ENCODE peak calls at places on chromosomes 13 and 19, in nine cellular contexts. One of them, this sample, is unnamed. For H3K36me3, the result is how much of the 10 kb centered on the place peaks cover.

GRCh38 chr19:10660346-10660745 is 6.2 kb downstream of the ILF3 start:
- DNase-seq in small intestine: no peak
- DNase-seq in HepG2: no peak
- DNase-seq in hepatocyte: no peak
- DNase-seq in left lung: no peak
- DNase-seq in adrenal gland: no peak
- DNase-seq in tibial nerve: no peak
- DNase-seq in brain microvascular endothelial cell: no peak
- DNase-seq in tibial artery: no peak
- DNase-seq in this sample: no peak

GRCh38 chr13:77061362-77061761 is 34.4 kb upstream of the FBXL3 start:
- DNase-seq in tibial artery: no peak
- DNase-seq in tibial nerve: no peak
- DNase-seq in hepatocyte: no peak
- DNase-seq in left lung: no peak
- DNase-seq in small intestine: no peak
- DNase-seq in adrenal gland: no peak
- DNase-seq in HepG2: peak
- DNase-seq in brain microvascular endothelial cell: no peak
- DNase-seq in this sample: no peak

GRCh38 chr13:28684257-28684656 is 25.3 kb downstream of the POMP start:
- DNase-seq in tibial nerve: no peak
- DNase-seq in tibial artery: no peak
- DNase-seq in left lung: no peak
- DNase-seq in HepG2: peak
- DNase-seq in small intestine: peak
- DNase-seq in hepatocyte: peak
- DNase-seq in brain microvascular endothelial cell: no peak
- DNase-seq in adrenal gland: no peak
- DNase-seq in this sample: no peak

GRCh38 chr19:1905071-1905862 is at the start of the genes ADAT3 and SCAMP4:
- DNase-seq in tibial artery: peak
- DNase-seq in small intestine: peak
- DNase-seq in HepG2: peak
- DNase-seq in hepatocyte: peak
- DNase-seq in brain microvascular endothelial cell: peak
- DNase-seq in left lung: peak
- DNase-seq in tibial nerve: peak
- DNase-seq in adrenal gland: peak
- DNase-seq in this sample: peak

GRCh38 chr13:48562296-48563066 is 29.6 kb upstream of the RCBTB2 start:
- DNase-seq in tibial nerve: no peak
- DNase-seq in HepG2: no peak
- DNase-seq in brain microvascular endothelial cell: no peak
- DNase-seq in adrenal gland: no peak
- DNase-seq in small intestine: peak
- DNase-seq in tibial artery: no peak
- DNase-seq in left lung: no peak
- DNase-seq in hepatocyte: no peak
- DNase-seq in this sample: no peak

GRCh38 chr13:44726777-44727176 is 150.6 kb upstream of the TSC22D1 start:
- DNase-seq in small intestine: peak
- DNase-seq in HepG2: no peak
- DNase-seq in hepatocyte: no peak
- DNase-seq in tibial nerve: no peak
- DNase-seq in brain microvascular endothelial cell: no peak
- DNase-seq in tibial artery: no peak
- DNase-seq in adrenal gland: no peak
- DNase-seq in left lung: no peak
- DNase-seq in this sample: no peak

GRCh38 chr13:99359493-99359892 is 52.3 kb upstream of the GPR183 start:
- DNase-seq in hepatocyte: no peak
- DNase-seq in HepG2: no peak
- DNase-seq in brain microvascular endothelial cell: no peak
- DNase-seq in tibial nerve: no peak
- DNase-seq in tibial artery: no peak
- DNase-seq in adrenal gland: no peak
- DNase-seq in small intestine: no peak
- DNase-seq in left lung: no peak
- DNase-seq in this sample: no peak

GRCh38 chr19:6710273-6711077 is 10.0 kb downstream of the C3 start:
- DNase-seq in tibial artery: no peak
- DNase-seq in HepG2: no peak
- DNase-seq in hepatocyte: no peak
- DNase-seq in brain microvascular endothelial cell: no peak
- DNase-seq in small intestine: no peak
- DNase-seq in tibial nerve: no peak
- DNase-seq in adrenal gland: no peak
- DNase-seq in left lung: no peak
- DNase-seq in this sample: no peak

GRCh38 chr13:24254151-24254810 is 55.1 kb upstream of the C1QTNF9 start:
- DNase-seq in brain microvascular endothelial cell: no peak
- DNase-seq in left lung: peak
- DNase-seq in HepG2: no peak
- DNase-seq in small intestine: peak
- DNase-seq in tibial nerve: no peak
- DNase-seq in hepatocyte: no peak
- DNase-seq in adrenal gland: peak
- DNase-seq in tibial artery: no peak
- DNase-seq in this sample: no peak

GRCh38 chr19:32676186-32676894 is 692 bp downstream of the RGS9BP start:
- DNase-seq in left lung: no peak
- DNase-seq in HepG2: no peak
- DNase-seq in tibial artery: no peak
- DNase-seq in adrenal gland: peak
- DNase-seq in small intestine: peak
- DNase-seq in tibial nerve: no peak
- DNase-seq in hepatocyte: peak
- DNase-seq in brain microvascular endothelial cell: no peak
- DNase-seq in this sample: peak

GRCh38 chr13:45527699-45528462 is 63.1 kb downstream of the COG3 start:
- DNase-seq in small intestine: no peak
- DNase-seq in HepG2: peak
- DNase-seq in left lung: no peak
- DNase-seq in brain microvascular endothelial cell: no peak
- DNase-seq in hepatocyte: peak
- DNase-seq in tibial nerve: no peak
- DNase-seq in tibial artery: no peak
- DNase-seq in adrenal gland: no peak
- DNase-seq in this sample: no peak

GRCh38 chr19:18232540-18233223 is 6.4 kb upstream of the PDE4C start:
- DNase-seq in hepatocyte: peak
- DNase-seq in brain microvascular endothelial cell: no peak
- DNase-seq in tibial artery: no peak
- DNase-seq in HepG2: no peak
- DNase-seq in left lung: no peak
- DNase-seq in small intestine: no peak
- DNase-seq in tibial nerve: no peak
- DNase-seq in adrenal gland: no peak
- DNase-seq in this sample: no peak

GRCh38 chr19:48925240-48925843 is 8.2 kb upstream of the DHDH start:
- DNase-seq in tibial artery: no peak
- DNase-seq in adrenal gland: peak
- DNase-seq in brain microvascular endothelial cell: peak
- DNase-seq in small intestine: no peak
- DNase-seq in tibial nerve: no peak
- DNase-seq in HepG2: peak
- DNase-seq in left lung: no peak
- DNase-seq in hepatocyte: peak
- DNase-seq in this sample: no peak

GRCh38 chr19:54345938-54346386 is 7.0 kb upstream of the LILRA4 start:
- DNase-seq in tibial nerve: peak
- DNase-seq in hepatocyte: no peak
- DNase-seq in tibial artery: peak
- DNase-seq in small intestine: no peak
- DNase-seq in brain microvascular endothelial cell: no peak
- DNase-seq in adrenal gland: no peak
- DNase-seq in HepG2: no peak
- DNase-seq in left lung: no peak
- DNase-seq in this sample: no peak

GRCh38 chr13:36950330-36950729 is 30.3 kb upstream of the SMAD9 start:
- DNase-seq in hepatocyte: no peak
- DNase-seq in tibial nerve: no peak
- DNase-seq in adrenal gland: no peak
- DNase-seq in tibial artery: no peak
- DNase-seq in brain microvascular endothelial cell: no peak
- DNase-seq in left lung: no peak
- DNase-seq in HepG2: no peak
- DNase-seq in small intestine: no peak
- DNase-seq in this sample: no peak
- H3K27ac ChIP-seq in hepatocyte: no peak
- H3K27ac ChIP-seq in tibial nerve: no peak
- H3K27ac ChIP-seq in adrenal gland: no peak
- H3K27ac ChIP-seq in tibial artery: no peak
- H3K27ac ChIP-seq in brain microvascular endothelial cell: no peak
- H3K27ac ChIP-seq in left lung: no peak
- H3K27ac ChIP-seq in HepG2: no peak
- H3K27ac ChIP-seq in small intestine: no peak
- H3K27ac ChIP-seq in this sample: no peak

GRCh38 chr19:40693896-40694295 is 3.4 kb upstream of the NUMBL start:
- DNase-seq in tibial artery: no peak
- DNase-seq in hepatocyte: no peak
- DNase-seq in adrenal gland: no peak
- DNase-seq in small intestine: no peak
- DNase-seq in tibial nerve: no peak
- DNase-seq in left lung: no peak
- DNase-seq in HepG2: no peak
- DNase-seq in brain microvascular endothelial cell: no peak
- DNase-seq in this sample: no peak
- H3K36me3 ChIP-seq in tibial artery: half or more
- H3K36me3 ChIP-seq in hepatocyte: under half
- H3K36me3 ChIP-seq in adrenal gland: under half
- H3K36me3 ChIP-seq in small intestine: under half
- H3K36me3 ChIP-seq in tibial nerve: under half
- H3K36me3 ChIP-seq in left lung: under half
- H3K36me3 ChIP-seq in HepG2: under half
- H3K36me3 ChIP-seq in brain microvascular endothelial cell: under half
- H3K36me3 ChIP-seq in this sample: under half

GRCh38 chr19:21585491-21585890 is 80.1 kb downstream of the ZNF429 start:
- DNase-seq in tibial nerve: no peak
- DNase-seq in HepG2: no peak
- DNase-seq in hepatocyte: no peak
- DNase-seq in small intestine: no peak
- DNase-seq in adrenal gland: no peak
- DNase-seq in tibial artery: no peak
- DNase-seq in left lung: no peak
- DNase-seq in brain microvascular endothelial cell: no peak
- DNase-seq in this sample: no peak
- H3K27ac ChIP-seq in tibial nerve: no peak
- H3K27ac ChIP-seq in HepG2: no peak
- H3K27ac ChIP-seq in hepatocyte: no peak
- H3K27ac ChIP-seq in small intestine: no peak
- H3K27ac ChIP-seq in adrenal gland: no peak
- H3K27ac ChIP-seq in tibial artery: no peak
- H3K27ac ChIP-seq in left lung: peak
- H3K27ac ChIP-seq in brain microvascular endothelial cell: no peak
- H3K27ac ChIP-seq in this sample: no peak

DNA sequence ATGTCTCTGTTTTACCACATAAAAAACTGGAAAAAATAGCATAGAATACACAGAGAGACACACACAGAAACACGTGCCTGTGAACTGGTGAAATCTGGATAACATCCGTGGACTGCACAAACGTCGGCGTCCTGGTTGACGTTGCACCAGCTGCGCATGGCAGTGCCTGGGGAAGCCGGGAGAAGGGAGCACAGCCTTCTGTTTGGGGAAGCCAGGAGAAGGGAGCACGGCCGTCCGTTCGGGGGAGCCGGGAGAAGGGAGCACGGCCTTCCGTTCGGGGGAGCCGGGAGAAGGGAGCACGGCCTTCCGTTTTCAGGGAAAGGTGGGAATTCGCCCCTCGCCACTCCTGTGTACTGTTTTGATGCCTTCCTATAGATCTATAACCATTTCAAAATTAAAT is 63.8 kb upstream of the C13orf46 start:
- DNase-seq in left lung: no peak
- DNase-seq in hepatocyte: no peak
- DNase-seq in small intestine: no peak
- DNase-seq in brain microvascular endothelial cell: no peak
- DNase-seq in tibial artery: no peak
- DNase-seq in adrenal gland: no peak
- DNase-seq in HepG2: no peak
- DNase-seq in tibial nerve: no peak
- DNase-seq in this sample: no peak
- H3K36me3 ChIP-seq in left lung: under half
- H3K36me3 ChIP-seq in hepatocyte: under half
- H3K36me3 ChIP-seq in small intestine: under half
- H3K36me3 ChIP-seq in brain microvascular endothelial cell: under half
- H3K36me3 ChIP-seq in tibial artery: under half
- H3K36me3 ChIP-seq in adrenal gland: under half
- H3K36me3 ChIP-seq in HepG2: under half
- H3K36me3 ChIP-seq in tibial nerve: under half
- H3K36me3 ChIP-seq in this sample: under half

DNA sequence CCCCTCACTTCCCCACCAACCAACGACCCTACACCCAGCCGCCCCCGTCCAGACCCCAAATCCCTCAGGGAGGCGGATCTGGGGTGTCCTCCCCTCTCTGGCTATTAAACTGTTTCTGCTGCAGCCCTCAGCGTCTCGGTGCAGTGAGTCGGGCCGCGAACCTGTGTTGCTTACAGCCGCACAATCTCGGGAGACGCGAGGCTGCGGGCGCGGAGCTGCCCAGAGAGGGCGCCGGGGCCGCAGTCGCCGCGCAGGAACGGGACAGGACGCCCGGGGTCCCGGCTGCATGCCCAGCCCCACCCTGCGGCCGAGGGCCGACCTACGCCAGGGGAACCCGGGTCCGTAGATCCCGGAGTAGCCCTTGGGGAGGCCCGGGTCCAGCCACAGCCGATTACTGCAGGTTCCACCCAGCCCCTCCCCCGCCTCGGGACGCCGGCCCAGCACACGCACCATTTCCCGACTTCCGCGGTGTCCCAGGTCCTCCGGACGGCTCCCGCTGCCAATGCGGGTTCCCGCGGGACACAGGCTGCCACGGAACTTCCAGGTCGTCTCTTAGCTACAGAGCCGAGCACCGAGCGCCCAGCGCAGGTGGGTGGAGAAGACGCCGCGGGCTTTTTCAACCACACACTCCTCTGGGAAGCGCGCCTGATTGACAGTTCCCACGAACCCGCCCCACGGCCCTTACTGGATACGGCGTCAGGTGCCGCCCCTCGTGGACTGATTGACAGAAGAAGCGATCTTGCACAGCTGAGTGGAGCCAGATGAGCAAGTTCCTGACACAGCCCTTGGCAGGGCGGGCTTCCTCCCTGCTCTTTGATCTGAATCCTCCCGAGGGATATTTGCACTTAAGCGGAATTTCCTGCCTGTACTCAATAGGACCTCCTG is at the start of gene ZNF799:
- DNase-seq in brain microvascular endothelial cell: peak
- DNase-seq in small intestine: peak
- DNase-seq in tibial nerve: peak
- DNase-seq in left lung: peak
- DNase-seq in hepatocyte: peak
- DNase-seq in tibial artery: peak
- DNase-seq in HepG2: peak
- DNase-seq in adrenal gland: peak
- DNase-seq in this sample: peak
- H3K27ac ChIP-seq in brain microvascular endothelial cell: peak
- H3K27ac ChIP-seq in small intestine: peak
- H3K27ac ChIP-seq in tibial nerve: peak
- H3K27ac ChIP-seq in left lung: peak
- H3K27ac ChIP-seq in hepatocyte: peak
- H3K27ac ChIP-seq in tibial artery: peak
- H3K27ac ChIP-seq in HepG2: peak
- H3K27ac ChIP-seq in adrenal gland: peak
- H3K27ac ChIP-seq in this sample: peak